ENCODE peak calls at places on chromosomes 4 and X, in five cellular contexts. K is HepG2, J is GM12878, X is K562, S is HCT116. I is an unnamed sample. For H3K4me1, the result is how much of the 10 kb centered on the place peaks cover.

GRCh38 chr4:61442936-61443335 is 242.8 kb downstream of the ADGRL3 start:
- DNase-seq in J (no peak), S (no peak), X (no peak), K (no peak), I (no peak)

GRCh38 chr4:99013402-99013843 is 17.9 kb downstream of the METAP1 start:
- DNase-seq in J (no peak), X (no peak), K (peak), S (no peak), I (peak)

GRCh38 chrX:387729-388128 is 1.0 kb upstream of the PPP2R3B start:
- DNase-seq in X (no peak), S (no peak), J (no peak), K (no peak), I (no peak)

GRCh38 chr4:153514001-153514526 is 47.9 kb downstream of the TMEM131L start:
- DNase-seq in S (peak), X (no peak), K (no peak), J (no peak), I (no peak)

GRCh38 chrX:41922694-41923171 is 621 bp downstream of the CASK start:
- DNase-seq in S (no peak), K (no peak), J (no peak), X (no peak), I (peak)

GRCh38 chr4:119870868-119871267 is 195.8 kb downstream of the MAD2L1 start:
- DNase-seq in K (no peak), S (no peak), J (no peak), X (no peak), I (no peak)

GRCh38 chr4:123104275-123104674 is 181.9 kb upstream of the NUDT6 start:
- DNase-seq in X (no peak), J (no peak), S (no peak), K (no peak), I (no peak)

GRCh38 chrX:109987884-109988283 is 15.0 kb upstream of the TMEM164 start:
- DNase-seq in S (no peak), X (no peak), J (no peak), K (no peak), I (no peak)

GRCh38 chrX:53711446-53711845 is 24.9 kb upstream of the HUWE1 start:
- DNase-seq in J (no peak), S (no peak), K (no peak), X (no peak), I (no peak)

GRCh38 chr4:104470770-104471169 is 23.9 kb downstream of the CXXC4 start:
- DNase-seq in K (peak), J (no peak), X (no peak), S (no peak), I (peak)

GRCh38 chr4:5976431-5976830 is 41.8 kb downstream of the C4orf50 start:
- DNase-seq in K (no peak), S (no peak), J (no peak), X (no peak), I (peak)

GRCh38 chr4:37653601-37654000 is 32.6 kb downstream of the RELL1 start:
- DNase-seq in J (no peak), K (no peak), S (no peak), X (no peak), I (peak)

GRCh38 chrX:26442340-26442739 is 226.4 kb downstream of the MAGEB5 start:
- DNase-seq in J (no peak), S (peak), K (no peak), X (no peak), I (peak)

GRCh38 chr4:788636-789297 is 37.2 kb downstream of the CPLX1 start:
- DNase-seq in X (no peak), S (no peak), J (no peak), K (no peak), I (no peak)

GRCh38 chr4:103923551-103923950 is 203.8 kb upstream of the TACR3 start:
- DNase-seq in J (no peak), K (no peak), S (no peak), X (no peak), I (no peak)

GRCh38 chr4:71304289-71304850 is 34.5 kb upstream of the SLC4A4 start:
- DNase-seq in K (no peak), S (no peak), X (no peak), J (no peak), I (no peak)

GRCh38 chr4:66911898-66912297 is 633.4 kb downstream of the CENPC start:
- DNase-seq in X (no peak), S (no peak), K (no peak), J (no peak), I (no peak)

GRCh38 chrX:118974088-118974907 is at the start of gene LONRF3:
- DNase-seq in K (peak), X (peak), S (no peak), J (no peak), I (no peak)

GRCh38 chrX:97131886-97132285 is 248.2 kb downstream of the RPA4 start:
- DNase-seq in J (no peak), X (no peak), K (no peak), S (no peak), I (no peak)

GRCh38 chr4:108172780-108173598 is 4.3 kb upstream of the LEF1 start:
- DNase-seq in X (peak), S (no peak), J (no peak), K (peak), I (peak)

GRCh38 chr4:150131581-150132228 is 53.5 kb downstream of the DCLK2 start:
- DNase-seq in J (no peak), K (no peak), S (no peak), X (no peak), I (no peak)

DNA sequence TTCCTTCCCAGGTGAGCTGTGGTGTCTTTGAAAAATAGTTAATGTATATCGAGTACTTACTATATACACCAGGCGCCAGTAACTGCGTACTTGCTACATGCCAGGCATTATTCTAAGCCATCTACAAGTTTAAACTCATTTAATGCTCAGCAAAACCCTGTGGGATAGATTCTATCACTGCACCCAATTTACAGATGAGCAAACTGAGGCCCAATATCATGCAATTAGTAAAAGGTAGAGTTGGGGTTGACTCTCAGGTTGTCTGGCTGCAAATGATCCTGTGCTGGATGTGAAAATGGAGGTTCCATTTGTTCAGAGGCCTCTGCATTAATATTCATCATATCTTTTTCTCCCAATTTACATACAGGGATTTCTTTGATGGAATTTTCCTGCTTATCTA is 17.6 kb downstream of the NKX3-2 start:
- DNase-seq in S (no peak), X (no peak), K (no peak), J (no peak), I (no peak)
- TF ChIP-seq EZH2 in S (no peak), X (no peak), K (no peak), J (no peak), I (no peak)

GRCh38 chr4:8143392-8144140 is 15.0 kb downstream of the ABLIM2 start:
- DNase-seq in J (no peak), K (no peak), X (no peak), S (no peak), I (no peak)
- H3K4me1 ChIP-seq in J (under half), K (under half), X (under half), S (under half), I (under half)

DNA sequence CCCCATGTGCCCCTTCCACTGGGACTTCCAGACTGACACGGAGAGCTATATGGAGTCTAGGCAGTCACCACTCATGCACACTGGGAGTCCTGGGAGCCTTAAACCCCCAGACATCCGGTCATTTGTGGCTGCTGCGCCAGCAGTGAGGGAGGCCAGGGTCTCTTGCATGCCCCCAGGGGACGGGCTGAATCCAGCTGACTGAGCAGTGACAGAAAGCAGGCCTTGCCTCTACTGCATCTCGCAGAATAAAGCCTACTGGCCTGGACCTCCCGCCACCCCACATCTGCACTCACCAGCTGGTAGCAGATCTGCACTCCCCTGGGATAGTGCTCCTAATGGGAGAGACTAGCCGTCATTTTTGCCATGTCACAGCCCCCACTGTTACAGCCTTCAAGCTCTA is 1234.2 kb downstream of the FAM133A start:
- DNase-seq in K (no peak), J (no peak), X (no peak), S (no peak), I (no peak)
- TF ChIP-seq REST in K (no peak), J (no peak), X (no peak), S (no peak), I (no peak)

GRCh38 chr4:73299548-73300280 is 41.1 kb upstream of the ANKRD17 start:
- DNase-seq in K (no peak), X (no peak), J (no peak), S (no peak), I (no peak)

GRCh38 chr4:73308286-73308685 is 49.7 kb upstream of the ANKRD17 start:
- DNase-seq in S (no peak), X (no peak), K (peak), J (no peak), I (peak)

GRCh38 chr4:73309211-73309610 is 50.6 kb upstream of the ANKRD17 start:
- DNase-seq in J (no peak), S (no peak), X (no peak), K (no peak), I (no peak)

GRCh38 chr4:73303711-73304110 is 45.1 kb upstream of the ANKRD17 start:
- DNase-seq in S (no peak), X (no peak), J (no peak), K (no peak), I (no peak)
- TF ChIP-seq EZH2 in S (no peak), X (no peak), J (no peak), K (no peak), I (no peak)

GRCh38 chrX:136204571-136204970 is 46.6 kb downstream of the MAP7D3 start:
- DNase-seq in S (no peak), X (peak), K (no peak), J (no peak), I (peak)

GRCh38 chrX:136201601-136202000 is 49.6 kb downstream of the MAP7D3 start:
- DNase-seq in S (no peak), K (no peak), J (no peak), X (no peak), I (no peak)

GRCh38 chrX:136202889-136203288 is 48.3 kb downstream of the MAP7D3 start:
- DNase-seq in X (no peak), J (no peak), S (no peak), K (no peak), I (no peak)

GRCh38 chrX:136205882-136206281 is 45.3 kb downstream of the MAP7D3 start:
- DNase-seq in X (no peak), K (no peak), S (no peak), J (no peak), I (peak)

DNA sequence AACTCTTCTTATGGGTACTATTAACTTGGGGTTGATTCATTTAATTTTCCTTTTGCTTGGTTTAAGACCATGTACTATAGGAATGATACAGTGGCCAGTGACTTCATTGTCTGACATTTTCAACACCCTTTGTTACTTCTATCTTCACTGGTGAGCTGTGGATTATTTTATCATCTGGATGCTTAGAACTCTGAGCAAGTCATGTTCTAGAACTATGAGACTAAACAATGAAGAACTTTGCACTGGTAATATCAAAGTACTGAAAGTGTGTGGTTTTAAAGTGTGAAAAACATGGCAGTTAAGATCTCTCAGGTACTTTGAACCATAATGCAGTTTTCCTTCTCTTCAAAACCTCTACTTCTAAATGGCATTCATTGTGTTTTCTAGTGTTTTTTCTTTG is 47.8 kb downstream of the MAP7D3 start:
- DNase-seq in S (no peak), J (no peak), X (no peak), K (no peak), I (no peak)
- H3K4me1 ChIP-seq in S (under half), J (under half), X (under half), K (under half), I (under half)

GRCh38 chr4:158818595-158818994 is 49.8 kb downstream of the FNIP2 start:
- DNase-seq in J (no peak), S (no peak), X (no peak), K (no peak), I (no peak)

GRCh38 chr4:158816953-158817352 is 48.1 kb downstream of the FNIP2 start:
- DNase-seq in S (no peak), X (no peak), J (no peak), K (no peak), I (no peak)

GRCh38 chr4:158814636-158815035 is 45.8 kb downstream of the FNIP2 start:
- DNase-seq in J (no peak), X (no peak), K (no peak), S (no peak), I (no peak)

GRCh38 chr4:158819942-158820786 is 51.3 kb downstream of the FNIP2 start:
- DNase-seq in J (no peak), K (no peak), X (no peak), S (no peak), I (no peak)

DNA sequence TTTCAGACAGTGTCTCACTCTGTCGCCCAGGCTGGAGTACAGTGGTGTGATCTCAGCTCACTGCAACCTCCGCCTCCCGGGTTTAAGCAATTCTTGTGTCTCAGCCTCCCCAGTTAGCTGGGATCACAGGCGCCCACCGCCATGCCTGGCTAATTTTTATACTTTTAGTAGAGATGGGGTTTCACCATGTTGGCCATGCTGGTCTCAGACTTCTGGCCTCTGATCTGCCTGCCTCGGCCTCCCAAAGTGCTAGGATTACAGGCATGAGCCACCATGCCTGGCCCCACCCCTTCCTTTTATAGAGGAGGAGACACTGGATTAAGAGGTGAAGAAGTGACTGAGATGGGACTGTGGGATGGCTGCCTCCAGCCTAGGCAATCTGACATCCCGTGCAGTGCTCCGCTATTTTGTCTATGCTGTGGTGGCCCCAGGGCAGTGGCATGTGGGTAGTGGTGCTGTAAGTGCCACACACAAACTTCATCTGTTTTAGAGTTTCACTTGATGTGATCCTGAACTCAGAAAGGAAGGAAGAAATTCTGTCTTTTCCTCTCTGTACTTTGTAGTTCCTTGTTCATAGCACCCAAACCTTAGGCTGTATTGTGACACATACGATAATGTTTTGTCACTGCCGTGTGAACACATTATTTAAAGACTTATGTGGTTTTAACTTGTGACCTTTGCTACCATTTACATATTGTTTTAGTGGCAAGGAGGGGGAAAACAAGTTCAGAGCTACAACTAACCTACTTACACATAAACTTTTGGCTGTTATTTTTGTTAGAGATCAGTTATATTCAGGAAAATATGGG is 48.9 kb downstream of the FNIP2 start:
- DNase-seq in K (no peak), X (no peak), J (peak), S (no peak), I (no peak)
- TF ChIP-seq REST in K (no peak), X (no peak), J (no peak), S (no peak), I (no peak)

GRCh38 chr4:167234388-167234881 is at the start of gene SPOCK3:
- DNase-seq in J (no peak), K (no peak), X (no peak), S (peak), I (peak)

GRCh38 chr4:167230744-167231143 is 3.5 kb downstream of the SPOCK3 start:
- DNase-seq in X (no peak), J (no peak), S (no peak), K (no peak), I (no peak)

GRCh38 chr4:167233523-167234387 is 539 bp downstream of the SPOCK3 start:
- DNase-seq in J (no peak), S (no peak), X (no peak), K (no peak), I (peak)

GRCh38 chr4:167238226-167238625 is 3.9 kb upstream of the SPOCK3 start:
- DNase-seq in S (no peak), K (no peak), X (no peak), J (no peak), I (no peak)

GRCh38 chr4:167232805-167233522 is 1.3 kb downstream of the SPOCK3 start:
- DNase-seq in K (no peak), S (no peak), X (no peak), J (no peak), I (peak)
- TF ChIP-seq EZH2 in K (no peak), S (no peak), X (no peak), J (no peak), I (no peak)

GRCh38 chr4:140240237-140240636 is 86.3 kb upstream of the MAML3 start:
- DNase-seq in J (no peak), K (no peak), S (no peak), X (no peak), I (no peak)

GRCh38 chr4:140242357-140243284 is 88.6 kb upstream of the MAML3 start:
- DNase-seq in X (no peak), J (no peak), K (no peak), S (no peak), I (no peak)

GRCh38 chr4:140244328-140244727 is 90.3 kb upstream of the MAML3 start:
- DNase-seq in X (no peak), S (no peak), K (no peak), J (no peak), I (no peak)

GRCh38 chr4:140246216-140246615 is 92.2 kb upstream of the MAML3 start:
- DNase-seq in X (no peak), K (no peak), S (no peak), J (no peak), I (no peak)

DNA sequence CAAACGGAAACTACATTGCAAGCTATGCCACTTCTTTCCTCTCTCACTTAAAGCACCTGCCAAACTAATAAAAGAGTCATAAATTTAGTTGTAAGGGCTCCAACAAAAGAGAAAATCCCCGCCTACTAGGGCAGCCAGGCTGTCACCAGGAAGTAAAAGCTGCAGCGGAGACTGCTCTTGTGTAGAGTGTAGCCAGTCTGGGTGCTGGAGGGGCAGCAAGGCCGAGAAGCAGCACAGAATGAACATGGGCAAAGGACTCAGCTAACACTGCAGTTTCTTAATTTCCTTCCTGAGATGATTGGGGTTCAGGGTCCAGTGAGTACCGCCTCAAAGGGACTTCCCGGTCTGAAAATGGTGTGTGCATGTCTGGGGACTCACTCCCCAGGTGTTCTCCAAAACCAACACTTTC is 89.4 kb upstream of the MAML3 start:
- DNase-seq in S (no peak), J (peak), K (no peak), X (no peak), I (no peak)
- H3K4me1 ChIP-seq in S (under half), J (under half), K (under half), X (under half), I (under half)

I was measured in GM23338.